ENCODE peak calls at places on chromosomes 7 and 10, in eight cellular contexts. S, T, Y, A, R, U, D and X are unnamed samples.

GRCh38 chr10:130745251-130745650 is 566.3 kb downstream of the TCERG1L start:
- DNase-seq in T (no peak), R (no peak), Y (no peak), A (no peak), U (no peak), D (no peak), S (no peak), X (no peak)

GRCh38 chr7:34759477-34760125 is 101.6 kb downstream of the NPSR1 start:
- DNase-seq in T (peak), U (no peak), A (peak), D (peak), Y (no peak), R (no peak), S (no peak), X (peak)

GRCh38 chr7:127317447-127317961 is 64.8 kb upstream of the GRM8 start:
- DNase-seq in S (no peak), R (no peak), Y (no peak), T (no peak), A (no peak), D (no peak), U (no peak), X (no peak)

GRCh38 chr7:111006040-111006439 is 84.9 kb upstream of the LRRN3 start:
- DNase-seq in U (no peak), S (no peak), A (no peak), T (no peak), R (no peak), D (no peak), Y (no peak), X (no peak)

GRCh38 chr10:84552478-84552877 is 224.1 kb downstream of the CCSER2 start:
- DNase-seq in R (no peak), Y (no peak), D (no peak), S (no peak), T (no peak), U (no peak), A (no peak), X (no peak)

GRCh38 chr10:3002304-3002703 is 65.0 kb upstream of the PFKP start:
- DNase-seq in R (no peak), T (no peak), Y (no peak), S (no peak), U (no peak), A (no peak), D (no peak), X (no peak)

GRCh38 chr7:28629216-28629848 is 217.0 kb downstream of the CREB5 start:
- DNase-seq in T (no peak), U (no peak), R (peak), S (no peak), D (no peak), A (no peak), Y (no peak), X (no peak)

GRCh38 chr7:55375237-55375636 is 10.1 kb downstream of the LANCL2 start:
- DNase-seq in Y (no peak), D (no peak), A (no peak), S (no peak), R (no peak), U (no peak), T (no peak), X (no peak)

GRCh38 chr10:119252051-119252465 is 44.7 kb downstream of the GRK5 start:
- DNase-seq in T (no peak), Y (no peak), D (no peak), R (no peak), S (no peak), A (peak), U (no peak), X (no peak)